ENCODE peak calls at places on chromosomes 3 and 15, in four cellular contexts. P, I, W and S are unnamed samples.
A peak's percentile ranks its signal among the peaks of the same experiment; 100 is the strongest.

GRCh38 chr3:118102737-118103136 is 931.9 kb downstream of the IGSF11 start:
- DNase-seq in P (no peak), I (no peak), W (no peak), S (no peak)

GRCh38 chr3:101574388-101575156 is 592 bp downstream of the PCNP start:
- DNase-seq in P (peak; percentile 59), I (peak; percentile 28), W (peak; percentile 68), S (peak; percentile 43)

GRCh38 chr3:62201438-62202035 is 171.8 kb downstream of the FEZF2 start:
- DNase-seq in P (no peak), I (peak; percentile 16), W (no peak), S (peak; percentile 25)

GRCh38 chr3:97793415-97794019 is 28.3 kb upstream of the CRYBG3 start:
- DNase-seq in P (no peak), I (peak; percentile 13), W (no peak), S (peak; percentile 10)

GRCh38 chr3:138434276-138434874 is at the start of gene ESYT3:
- DNase-seq in P (peak; percentile 62), I (peak; percentile 63), W (peak; percentile 75), S (peak; percentile 73)

GRCh38 chr15:75043509-75044257 is 20.3 kb downstream of the PPCDC start:
- DNase-seq in P (peak; percentile 77), I (no peak), W (peak; percentile 98), S (peak; percentile 87)

GRCh38 chr3:176426371-176426770 is 770.9 kb downstream of the TBL1XR1 start:
- DNase-seq in P (no peak), I (no peak), W (no peak), S (no peak)

GRCh38 chr3:5299146-5299545 is 111.6 kb downstream of the EDEM1 start:
- DNase-seq in P (no peak), I (no peak), W (no peak), S (no peak)

GRCh38 chr3:98722389-98722788 is 40.8 kb upstream of the ST3GAL6 start:
- DNase-seq in P (no peak), I (no peak), W (no peak), S (no peak)

GRCh38 chr3:162302983-162303624 is 806.5 kb downstream of the OTOL1 start:
- DNase-seq in P (no peak), I (no peak), W (no peak), S (no peak)

GRCh38 chr3:138180375-138181029 is 5.8 kb upstream of the DBR1 start:
- DNase-seq in P (no peak), I (no peak), W (no peak), S (peak; percentile 22)

GRCh38 chr3:154973851-154974250 is 106.3 kb upstream of the MME start:
- DNase-seq in P (no peak), I (no peak), W (no peak), S (no peak)

GRCh38 chr15:68794307-68794706 is 26.4 kb downstream of the ANP32A start:
- DNase-seq in P (no peak), I (no peak), W (no peak), S (no peak)

GRCh38 chr15:29871401-29871800 is 49.1 kb upstream of the TJP1 start:
- DNase-seq in P (no peak), I (no peak), W (peak; percentile 82), S (no peak)

GRCh38 chr3:114572364-114573062 is 278.7 kb downstream of the TIGIT start:
- DNase-seq in P (no peak), I (no peak), W (no peak), S (no peak)

GRCh38 chr3:170128977-170129431 is 52.5 kb downstream of the PHC3 start:
- DNase-seq in P (no peak), I (no peak), W (no peak), S (peak; percentile 21)

GRCh38 chr15:89820651-89821611 is 6.3 kb upstream of the ANPEP start:
- DNase-seq in P (no peak), I (peak; percentile 81), W (no peak), S (no peak)

GRCh38 chr3:32991781-32992180 is 40.3 kb downstream of the CCR4 start:
- DNase-seq in P (no peak), I (no peak), W (no peak), S (no peak)

GRCh38 chr3:66376568-66376967 is 124.3 kb downstream of the LRIG1 start:
- DNase-seq in P (no peak), I (peak; percentile 13), W (no peak), S (no peak)

GRCh38 chr15:63466378-63467192 is 37.8 kb upstream of the USP3 start:
- DNase-seq in P (no peak), I (peak; percentile 91), W (no peak), S (peak; percentile 35)

GRCh38 chr3:109731639-109732473 is 394.5 kb upstream of the DPPA4 start:
- DNase-seq in P (no peak), I (peak; percentile 13), W (no peak), S (peak; percentile 44)

GRCh38 chr3:178915365-178915764 is 156.2 kb downstream of the ZMAT3 start:
- DNase-seq in P (no peak), I (no peak), W (no peak), S (no peak)

GRCh38 chr3:71416868-71417267 is 166.7 kb downstream of the FOXP1 start:
- DNase-seq in P (no peak), I (no peak), W (no peak), S (peak; percentile 28)

GRCh38 chr3:149042766-149043386 is 43.5 kb downstream of the HLTF start:
- DNase-seq in P (no peak), I (no peak), W (no peak), S (no peak)

GRCh38 chr3:159458982-159459381 is 529.7 kb upstream of the IL12A start:
- DNase-seq in P (no peak), I (no peak), W (no peak), S (no peak)

GRCh38 chr3:8563146-8563545 is 61.5 kb downstream of the LMCD1 start:
- DNase-seq in P (no peak), I (no peak), W (no peak), S (no peak)

GRCh38 chr3:98596902-98597500 is 3.6 kb upstream of the CPOX start:
- DNase-seq in P (no peak), I (peak; percentile 21), W (no peak), S (peak; percentile 14)

GRCh38 chr15:55909036-55909811 is 84.2 kb downstream of the NEDD4 start:
- DNase-seq in P (no peak), I (no peak), W (no peak), S (no peak)

GRCh38 chr15:33022629-33023028 is 171.9 kb downstream of the FMN1 start:
- DNase-seq in P (peak; percentile 61), I (no peak), W (no peak), S (peak; percentile 23)

GRCh38 chr3:170815340-170815739 is 54.7 kb downstream of the RPL22L1 start:
- DNase-seq in P (peak; percentile 54), I (no peak), W (no peak), S (no peak)

GRCh38 chr15:98722645-98723044 is 74.3 kb downstream of the IGF1R start:
- DNase-seq in P (no peak), I (no peak), W (no peak), S (no peak)

GRCh38 chr3:188940213-188940914 is 231.4 kb upstream of the TPRG1 start:
- DNase-seq in P (no peak), I (no peak), W (no peak), S (no peak)

GRCh38 chr3:179991877-179992276 is 44.9 kb downstream of the PEX5L start:
- DNase-seq in P (no peak), I (no peak), W (no peak), S (no peak)

GRCh38 chr3:66228707-66229106 is 7.9 kb downstream of the SLC25A26 start:
- DNase-seq in P (no peak), I (no peak), W (no peak), S (no peak)

GRCh38 chr3:172131746-172132145 is 92.4 kb downstream of the FNDC3B start:
- DNase-seq in P (no peak), I (no peak), W (no peak), S (no peak)

GRCh38 chr15:32861741-32862140 is 143.9 kb downstream of the GREM1 start:
- DNase-seq in P (no peak), I (no peak), W (peak; percentile 68), S (peak; percentile 28)

GRCh38 chr3:79339846-79340245 is 428.0 kb downstream of the ROBO1 start:
- DNase-seq in P (no peak), I (no peak), W (no peak), S (no peak)

GRCh38 chr3:112464264-112464663 is 35.0 kb downstream of the BTLA start:
- DNase-seq in P (no peak), I (no peak), W (no peak), S (no peak)

GRCh38 chr15:41660235-41661077 is at the start of gene MGA:
- DNase-seq in P (peak; percentile 70), I (peak; percentile 35), W (peak; percentile 93), S (peak; percentile 93)
- H3K4me1 ChIP-seq in P (no peaks in the 10 kb centered on the region), I (peaks cover 18% of the 10 kb centered on the region), W (peaks cover 5% of the 10 kb centered on the region), S (no peaks in the 10 kb centered on the region)

DNA sequence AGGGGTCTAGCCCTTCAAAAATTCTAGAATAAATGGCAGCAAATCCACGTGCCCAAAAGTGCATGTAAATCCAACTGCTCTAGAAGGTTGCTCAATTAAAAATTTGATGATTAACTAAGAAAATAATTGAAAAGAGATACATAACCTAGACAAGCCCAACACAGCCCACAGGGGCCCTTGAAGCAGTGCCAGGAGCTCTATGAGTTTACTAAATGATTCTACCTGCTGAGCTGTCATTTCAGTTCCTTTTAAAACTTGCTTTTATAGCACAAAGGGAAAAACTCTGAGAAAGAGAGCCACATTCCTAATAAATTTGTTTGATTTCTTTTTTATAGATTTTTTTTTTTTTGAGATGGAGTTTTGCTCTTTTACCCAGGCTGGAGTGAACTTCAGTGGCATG is 38.9 kb upstream of the GNB5 start:
- DNase-seq in P (no peak), I (no peak), W (no peak), S (no peak)
- TF ChIP-seq CTCF in P (no peak), I (no peak), W (no peak), S (no peak)

GRCh38 chr3:196220991-196221390 is 4.7 kb downstream of the SLC51A start:
- DNase-seq in P (no peak), I (no peak), W (no peak), S (no peak)
- H3K4me1 ChIP-seq in P (no peaks in the 10 kb centered on the region), I (no peaks in the 10 kb centered on the region), W (peaks cover 3% of the 10 kb centered on the region), S (no peaks in the 10 kb centered on the region)

DNA sequence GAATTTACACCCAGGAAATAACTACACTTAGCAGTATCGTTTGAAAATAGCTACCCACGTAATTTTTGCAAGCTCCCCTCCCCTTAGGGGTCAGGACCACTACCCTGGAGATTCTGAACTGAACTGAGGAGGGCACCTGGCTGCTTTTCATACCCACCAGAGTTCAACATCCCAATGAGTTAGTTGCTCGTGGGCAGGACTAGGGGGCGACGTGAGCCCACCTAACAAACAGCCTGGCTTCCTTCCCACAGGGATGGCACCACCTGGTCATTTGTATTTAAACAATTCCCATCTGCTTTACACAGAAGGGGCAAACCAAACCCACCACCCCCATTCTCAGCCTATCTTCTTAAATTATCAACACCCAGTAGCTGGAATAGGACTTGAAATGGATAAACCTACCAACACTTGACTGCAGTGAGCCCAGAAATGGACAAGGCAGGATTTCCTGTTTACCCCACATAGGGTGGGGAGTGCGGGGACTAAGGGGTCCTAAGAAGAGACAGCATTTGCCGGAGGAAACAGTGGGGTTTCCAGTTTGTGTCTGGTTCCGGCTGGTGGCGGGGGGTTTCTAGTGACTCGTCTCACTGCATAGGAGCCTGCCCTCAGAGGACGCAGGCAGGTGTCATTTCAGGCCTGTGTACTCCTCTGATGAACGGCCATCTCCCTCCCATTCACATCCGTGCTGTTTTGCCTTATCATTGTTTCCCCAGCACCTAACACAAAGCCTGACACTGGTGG is 11.6 kb upstream of the VGLL4 start:
- DNase-seq in P (no peak), I (peak; percentile 19), W (no peak), S (peak; percentile 23)
- TF ChIP-seq CTCF in P (no peak), I (peak; percentile 24), W (no peak), S (peak; percentile 50)

GRCh38 chr3:23435318-23435717 is 232.2 kb downstream of the UBE2E2 start:
- DNase-seq in P (no peak), I (no peak), W (no peak), S (no peak)
- H3K4me1 ChIP-seq in P (no peaks in the 10 kb centered on the region), I (peaks cover 4% of the 10 kb centered on the region), W (no peaks in the 10 kb centered on the region), S (no peaks in the 10 kb centered on the region)